ENCODE peak calls at places on chromosomes 6 and 20, in eight cellular contexts. M, A, U, S, B, N, Z and O are unnamed samples.

GRCh38 chr20:51265366-51265765 is 242.5 kb upstream of the KCNG1 start:
- DNase-seq in M (no peak), A (no peak), U (no peak), S (no peak), B (no peak), N (no peak), Z (no peak), O (no peak)

GRCh38 chr6:166678426-166678825 is 51.4 kb upstream of the RPS6KA2 start:
- DNase-seq in M (no peak), A (no peak), U (no peak), S (no peak), B (no peak), N (no peak), Z (no peak), O (no peak)

GRCh38 chr20:25706793-25707192 is 10.1 kb upstream of the ZNF337 start:
- DNase-seq in M (no peak), A (no peak), U (no peak), S (no peak), B (no peak), N (no peak), Z (peak; percentile 9), O (no peak)

GRCh38 chr6:37303891-37304503 is 46.1 kb upstream of the TMEM217 start:
- DNase-seq in M (peak; percentile 15), A (no peak), U (peak; percentile 19), S (no peak), B (peak; percentile 50), N (peak; percentile 80), Z (peak; percentile 56), O (no peak)

GRCh38 chr6:14759976-14760672 is 485.7 kb upstream of the JARID2 start:
- DNase-seq in M (no peak), A (no peak), U (no peak), S (no peak), B (peak; percentile 36), N (no peak), Z (no peak), O (no peak)

GRCh38 chr6:53793318-53793975 is 1.4 kb upstream of the LRRC1 start:
- DNase-seq in M (peak; percentile 57), A (peak; percentile 63), U (peak; percentile 42), S (peak; percentile 27), B (peak; percentile 23), N (peak; percentile 70), Z (peak; percentile 80), O (no peak)

GRCh38 chr6:139249387-139249786 is 42.4 kb downstream of the TXLNB start:
- DNase-seq in M (no peak), A (no peak), U (no peak), S (no peak), B (no peak), N (no peak), Z (no peak), O (no peak)

GRCh38 chr6:27864906-27865883 is 47.0 kb downstream of the OR2B2 start:
- DNase-seq in M (peak; percentile 55), A (peak; percentile 94), U (peak; percentile 76), S (no peak), B (peak; percentile 91), N (peak; percentile 99), Z (peak; percentile 98), O (peak; percentile 87)

GRCh38 chr20:2693286-2693995 is 861 bp downstream of the EBF4 start:
- DNase-seq in M (peak; percentile 67), A (no peak), U (no peak), S (peak; percentile 39), B (peak; percentile 86), N (no peak), Z (no peak), O (no peak)

GRCh38 chr6:57294829-57295228 is 22.6 kb upstream of the PRIM2 start:
- DNase-seq in M (no peak), A (no peak), U (no peak), S (no peak), B (no peak), N (no peak), Z (no peak), O (no peak)

GRCh38 chr6:144447487-144447886 is 162.4 kb downstream of the UTRN start:
- DNase-seq in M (no peak), A (no peak), U (no peak), S (no peak), B (no peak), N (no peak), Z (peak; percentile 57), O (no peak)

GRCh38 chr6:132130530-132131298 is 179.5 kb upstream of the CCN2 start:
- DNase-seq in M (no peak), A (no peak), U (no peak), S (no peak), B (no peak), N (peak; percentile 38), Z (no peak), O (no peak)

GRCh38 chr20:56400001-56400640 is 7.7 kb downstream of the CSTF1 start:
- DNase-seq in M (peak; percentile 54), A (peak; percentile 36), U (peak; percentile 17), S (no peak), B (peak; percentile 66), N (peak; percentile 88), Z (peak; percentile 34), O (peak; percentile 66)

GRCh38 chr6:157145656-157146285 is 177.5 kb downstream of the TMEM242 start:
- DNase-seq in M (no peak), A (no peak), U (no peak), S (no peak), B (no peak), N (no peak), Z (no peak), O (no peak)

GRCh38 chr20:32678948-32679347 is 5.2 kb upstream of the C20orf203 start:
- DNase-seq in M (no peak), A (no peak), U (peak; percentile 10), S (peak; percentile 40), B (no peak), N (no peak), Z (no peak), O (no peak)

GRCh38 chr6:47047097-47047478 is 5.0 kb upstream of the ADGRF1 start:
- DNase-seq in M (no peak), A (no peak), U (no peak), S (no peak), B (no peak), N (no peak), Z (no peak), O (no peak)

GRCh38 chr20:9412309-9412708 is 102.1 kb upstream of the LAMP5 start:
- DNase-seq in M (no peak), A (no peak), U (no peak), S (no peak), B (no peak), N (no peak), Z (no peak), O (no peak)

GRCh38 chr6:166910601-166911000 is 45.7 kb downstream of the RNASET2 start:
- DNase-seq in M (no peak), A (no peak), U (no peak), S (no peak), B (no peak), N (no peak), Z (no peak), O (no peak)

GRCh38 chr6:97053643-97054411 is 129.3 kb downstream of the KLHL32 start:
- DNase-seq in M (no peak), A (no peak), U (no peak), S (no peak), B (no peak), N (peak; percentile 70), Z (no peak), O (no peak)

GRCh38 chr6:25202505-25202904 is 76.7 kb upstream of the CARMIL1 start:
- DNase-seq in M (no peak), A (no peak), U (no peak), S (no peak), B (no peak), N (no peak), Z (peak; percentile 35), O (no peak)

GRCh38 chr20:24147961-24148360 is 159.4 kb upstream of the GGTLC1 start:
- DNase-seq in M (no peak), A (no peak), U (no peak), S (no peak), B (no peak), N (no peak), Z (no peak), O (no peak)

GRCh38 chr6:108117427-108118358 is 43.2 kb upstream of the OSTM1 start:
- DNase-seq in M (peak; percentile 38), A (no peak), U (no peak), S (no peak), B (peak; percentile 73), N (peak; percentile 78), Z (no peak), O (no peak)

GRCh38 chr20:21509597-21510331 is 4.1 kb downstream of the NKX2-2 start:
- DNase-seq in M (no peak), A (no peak), U (no peak), S (no peak), B (peak; percentile 46), N (no peak), Z (no peak), O (no peak)

GRCh38 chr6:157983439-157984119 is 1.9 kb downstream of the SYNJ2 start:
- DNase-seq in M (no peak), A (no peak), U (no peak), S (no peak), B (no peak), N (no peak), Z (no peak), O (no peak)

GRCh38 chr20:61839912-61840441 is 225.7 kb downstream of the TAF4 start:
- DNase-seq in M (no peak), A (no peak), U (no peak), S (no peak), B (no peak), N (no peak), Z (no peak), O (no peak)

GRCh38 chr6:133396630-133397335 is 155.6 kb downstream of the EYA4 start:
- DNase-seq in M (no peak), A (no peak), U (no peak), S (no peak), B (no peak), N (no peak), Z (no peak), O (no peak)

GRCh38 chr20:11917663-11918062 is at the start of gene BTBD3:
- DNase-seq in M (no peak), A (peak; percentile 86), U (peak; percentile 83), S (peak; percentile 58), B (peak; percentile 42), N (peak; percentile 3), Z (peak; percentile 45), O (no peak)

GRCh38 chr6:143160008-143160407 is 99.3 kb downstream of the AIG1 start:
- DNase-seq in M (no peak), A (no peak), U (no peak), S (no peak), B (no peak), N (no peak), Z (no peak), O (no peak)

GRCh38 chr6:108168501-108168979 is 2.7 kb downstream of the NR2E1 start:
- DNase-seq in M (peak; percentile 70), A (no peak), U (no peak), S (no peak), B (peak; percentile 76), N (no peak), Z (no peak), O (no peak)

GRCh38 chr6:90297124-90297865 is 652 bp upstream of the BACH2 start:
- DNase-seq in M (no peak), A (no peak), U (no peak), S (no peak), B (no peak), N (no peak), Z (no peak), O (no peak)

GRCh38 chr20:50784464-50784863 is 10.4 kb upstream of the BCAS4 start:
- DNase-seq in M (no peak), A (no peak), U (no peak), S (no peak), B (no peak), N (no peak), Z (no peak), O (no peak)

GRCh38 chr20:37358366-37359150 is 12.6 kb downstream of the SRC start:
- DNase-seq in M (no peak), A (no peak), U (no peak), S (no peak), B (no peak), N (no peak), Z (peak; percentile 90), O (no peak)

GRCh38 chr20:2816030-2816582 is at the start of gene TMEM239:
- DNase-seq in M (no peak), A (no peak), U (no peak), S (no peak), B (no peak), N (no peak), Z (no peak), O (no peak)

GRCh38 chr6:4370066-4370465 is 234.7 kb upstream of the ECI2 start:
- DNase-seq in M (no peak), A (no peak), U (no peak), S (no peak), B (no peak), N (no peak), Z (peak; percentile 90), O (peak; percentile 57)